ENCODE peak calls at places on chromosomes 12 and 14, in seven cellular contexts. Y is CD8-positive, alpha-beta T cell; L is astrocyte of the cerebellum; A is CD4-positive, alpha-beta T cell; F is AG09309; C is fibroblast of the aortic adventitia; E is breast epithelium. G is an unnamed sample.

GRCh38 chr14:81464253-81465001 is 64.3 kb upstream of the STON2 start:
- DNase-seq in E (no peak), A (peak), C (peak), F (peak), L (peak), Y (peak), G (no peak)

GRCh38 chr12:49632401-49632800 is 9.0 kb downstream of the PRPF40B start:
- DNase-seq in C (no peak), L (no peak), Y (no peak), E (no peak), A (no peak), F (no peak), G (peak)

GRCh38 chr12:70070494-70071007 is 172.7 kb upstream of the CNOT2 start:
- DNase-seq in E (no peak), C (no peak), A (no peak), L (no peak), Y (no peak), F (peak), G (no peak)

GRCh38 chr14:101109347-101109638 is 205.8 kb upstream of the RTL1 start:
- DNase-seq in E (peak), F (no peak), Y (no peak), L (no peak), C (no peak), A (no peak), G (no peak)

GRCh38 chr14:100738704-100739131 is 12.0 kb downstream of the DLK1 start:
- DNase-seq in C (no peak), E (no peak), F (no peak), Y (no peak), L (no peak), A (no peak), G (no peak)

GRCh38 chr12:82688035-82688501 is 1.4 kb downstream of the TMTC2 start:
- DNase-seq in L (no peak), F (no peak), E (no peak), Y (no peak), A (no peak), C (peak), G (no peak)

GRCh38 chr14:94768521-94769412 is 1.1 kb downstream of the GSC start:
- DNase-seq in Y (no peak), F (no peak), C (no peak), E (no peak), L (no peak), A (no peak), G (no peak)

GRCh38 chr14:100084591-100084990 is 19.4 kb downstream of the EVL start:
- DNase-seq in Y (no peak), A (no peak), L (no peak), E (no peak), C (no peak), F (no peak), G (no peak)

GRCh38 chr12:95607642-95608041 is 56.4 kb upstream of the USP44 start:
- DNase-seq in F (no peak), A (no peak), E (no peak), Y (no peak), C (no peak), L (no peak), G (no peak)

GRCh38 chr14:100724061-100724460 is 2.6 kb upstream of the DLK1 start:
- DNase-seq in A (no peak), C (no peak), L (no peak), Y (no peak), F (no peak), E (no peak), G (no peak)

GRCh38 chr12:70305794-70306193 is 60.3 kb upstream of the KCNMB4 start:
- DNase-seq in A (no peak), F (no peak), L (no peak), C (peak), E (no peak), Y (no peak), G (no peak)

GRCh38 chr12:44441155-44441554 is 435.0 kb downstream of the NELL2 start:
- DNase-seq in F (no peak), C (no peak), Y (no peak), E (no peak), A (no peak), L (no peak), G (no peak)

GRCh38 chr14:88559852-88560251 is 3.0 kb upstream of the ZC3H14 start:
- DNase-seq in Y (no peak), F (peak), L (peak), C (peak), A (no peak), E (no peak), G (no peak)

GRCh38 chr12:95790025-95790911 is at the start of gene NTN4:
- DNase-seq in C (peak), F (no peak), A (no peak), Y (no peak), L (no peak), E (peak), G (no peak)

GRCh38 chr12:5503774-5504173 is 71.9 kb downstream of the NTF3 start:
- DNase-seq in Y (no peak), L (no peak), C (no peak), A (no peak), F (no peak), E (peak), G (no peak)

GRCh38 chr12:16763901-16764300 is 157.9 kb upstream of the LMO3 start:
- DNase-seq in F (no peak), A (no peak), E (no peak), C (no peak), L (peak), Y (no peak), G (no peak)

GRCh38 chr12:5988659-5989116 is 43.6 kb upstream of the ANO2 start:
- DNase-seq in Y (peak), C (peak), E (peak), F (peak), L (peak), A (peak), G (peak)

GRCh38 chr14:101198398-101199027 is 295.0 kb upstream of the RTL1 start:
- DNase-seq in L (no peak), C (no peak), F (no peak), Y (no peak), E (no peak), A (no peak), G (no peak)

GRCh38 chr12:45644521-45644920 is 85.0 kb upstream of the ARID2 start:
- DNase-seq in C (peak), E (no peak), A (no peak), F (no peak), Y (no peak), L (no peak), G (no peak)

GRCh38 chr12:118377005-118377890 is 893 bp downstream of the SUDS3 start:
- DNase-seq in A (no peak), L (no peak), F (no peak), E (no peak), Y (no peak), C (no peak), G (no peak)

GRCh38 chr12:30286345-30286926 is 409.2 kb downstream of the IPO8 start:
- DNase-seq in Y (no peak), E (no peak), F (no peak), A (no peak), C (peak), L (peak), G (no peak)

GRCh38 chr14:75431011-75431410 is 3.2 kb downstream of the JDP2 start:
- DNase-seq in A (no peak), L (no peak), F (no peak), Y (no peak), E (no peak), C (no peak), G (no peak)

GRCh38 chr14:91116913-91117588 is 3.2 kb downstream of the DGLUCY start:
- DNase-seq in C (peak), F (no peak), A (no peak), Y (no peak), L (no peak), E (no peak), G (no peak)

GRCh38 chr12:20547788-20548575 is 147.2 kb upstream of the SLCO1C1 start:
- DNase-seq in A (no peak), E (no peak), Y (no peak), C (peak), L (peak), F (no peak), G (no peak)

GRCh38 chr12:20548592-20548991 is 146.5 kb upstream of the SLCO1C1 start:
- DNase-seq in L (no peak), A (no peak), Y (no peak), F (no peak), E (no peak), C (no peak), G (no peak)

GRCh38 chr12:20555015-20555414 is 140.1 kb upstream of the SLCO1C1 start:
- DNase-seq in Y (no peak), F (no peak), C (no peak), L (no peak), E (no peak), A (no peak), G (no peak)

GRCh38 chr12:20546267-20546666 is 148.9 kb upstream of the SLCO1C1 start:
- DNase-seq in E (no peak), Y (no peak), A (no peak), L (no peak), F (no peak), C (no peak), G (no peak)

GRCh38 chr12:20549115-20549719 is 145.9 kb upstream of the SLCO1C1 start:
- DNase-seq in E (no peak), F (no peak), A (no peak), L (peak), Y (no peak), C (peak), G (no peak)
- TF ChIP-seq CTCF in E (no peak), F (peak), A (no peak), L (peak), Y (no peak), C (peak), G (peak)

GRCh38 chr14:70714055-70714550 is 72.4 kb downstream of the TTC9 start:
- DNase-seq in C (peak), E (no peak), F (peak), L (peak), Y (no peak), A (peak), G (no peak)
- TF ChIP-seq CTCF in C (peak), E (peak), F (peak), L (peak), Y (peak), A (peak), G (peak)

GRCh38 chr14:54702492-54702891 is 135.6 kb downstream of the SAMD4A start:
- DNase-seq in C (no peak), E (no peak), L (no peak), F (no peak), A (no peak), Y (no peak), G (no peak)

GRCh38 chr14:54699735-54700134 is 132.8 kb downstream of the SAMD4A start:
- DNase-seq in E (no peak), C (no peak), L (no peak), Y (no peak), F (no peak), A (no peak), G (no peak)

GRCh38 chr14:54699087-54699530 is 132.2 kb downstream of the SAMD4A start:
- DNase-seq in E (peak), Y (no peak), A (no peak), F (no peak), L (no peak), C (no peak), G (no peak)

GRCh38 chr14:54702014-54702491 is 135.1 kb downstream of the SAMD4A start:
- DNase-seq in L (no peak), Y (no peak), E (no peak), F (no peak), A (no peak), C (no peak), G (no peak)

GRCh38 chr14:54700717-54701116 is 133.8 kb downstream of the SAMD4A start:
- DNase-seq in E (no peak), C (no peak), A (no peak), F (no peak), L (no peak), Y (no peak), G (no peak)
- TF ChIP-seq CTCF in E (no peak), C (no peak), A (no peak), F (no peak), L (no peak), Y (no peak), G (no peak)

GRCh38 chr12:2834581-2835491 is at the start of gene NRIP2:
- DNase-seq in E (no peak), A (no peak), L (no peak), F (no peak), Y (no peak), C (peak), G (no peak)
- TF ChIP-seq CTCF in E (no peak), A (no peak), L (peak), F (peak), Y (no peak), C (peak), G (no peak)

GRCh38 chr14:92748259-92749016 is at the start of gene LGMN:
- DNase-seq in E (peak), F (peak), L (peak), A (peak), Y (peak), C (peak), G (peak)
- TF ChIP-seq CTCF in E (no peak), F (no peak), L (no peak), A (no peak), Y (no peak), C (no peak), G (no peak)

DNA sequence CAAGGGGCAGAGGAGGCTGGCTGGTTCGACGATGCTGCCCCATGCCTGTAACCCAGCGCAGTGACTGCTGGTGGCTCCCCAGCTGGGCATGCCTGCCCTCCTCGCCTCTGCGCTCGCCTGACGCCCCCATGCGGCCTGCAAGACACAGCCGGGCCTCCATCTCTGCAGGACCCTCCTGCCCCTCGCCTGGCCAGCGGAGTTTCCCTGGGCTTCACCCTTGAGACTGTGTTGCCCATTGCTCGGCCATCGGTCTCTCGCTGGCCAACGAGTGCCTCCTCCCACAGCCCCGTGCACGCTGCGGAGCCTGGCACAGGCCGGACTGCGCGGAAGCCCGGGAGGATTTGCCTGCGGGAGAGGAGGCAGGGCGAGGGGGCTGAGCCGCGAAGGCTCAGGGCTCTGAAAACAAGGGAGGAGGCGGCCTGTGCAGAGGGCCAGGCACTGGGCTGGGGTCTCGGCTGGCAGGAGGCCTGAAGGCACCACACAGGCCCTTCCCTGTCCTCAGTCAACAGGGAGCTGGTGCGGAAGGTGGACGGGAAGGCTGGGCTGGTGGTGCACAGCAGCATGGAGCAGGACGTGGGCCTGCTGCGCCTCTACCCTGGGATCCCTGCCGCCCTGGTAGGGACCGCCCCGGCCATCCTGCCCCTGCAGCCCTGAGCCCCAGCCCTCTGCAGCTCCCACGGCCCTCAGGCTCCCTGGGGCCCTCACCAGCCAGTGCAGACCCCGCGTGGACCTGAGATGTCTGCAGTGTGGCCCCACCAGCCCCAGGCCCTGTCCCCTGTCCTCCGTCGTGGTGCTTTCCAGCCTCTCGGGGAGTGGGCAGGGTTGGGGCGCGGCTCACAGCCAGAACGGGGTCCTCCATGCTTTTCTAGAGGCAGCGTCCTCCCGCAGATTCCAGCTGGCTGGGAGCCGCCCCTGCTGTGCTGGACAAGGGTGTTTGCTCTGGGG is 17.8 kb downstream of the ASPG start:
- DNase-seq in Y (no peak), A (no peak), L (no peak), F (no peak), C (no peak), E (no peak), G (no peak)
- TF ChIP-seq CTCF in Y (no peak), A (no peak), L (no peak), F (no peak), C (no peak), E (no peak), G (no peak)

GRCh38 chr12:122064780-122065588 is 13.6 kb upstream of the MLXIP start:
- DNase-seq in Y (no peak), E (no peak), L (no peak), C (peak), A (no peak), F (peak), G (no peak)
- TF ChIP-seq CTCF in Y (no peak), E (no peak), L (no peak), C (no peak), A (no peak), F (no peak), G (no peak)

G was measured in CD14-positive monocyte.